ENCODE peak calls at places on chromosomes 12 and 14, in five cellular contexts. Q, S, T, G and D are unnamed samples.
A peak's percentile ranks its signal among the peaks of the same experiment; 100 is the strongest.

GRCh38 chr14:28756896-28757570 is 9.6 kb upstream of the FOXG1 start:
- DNase-seq in G (peak; percentile 53), Q (peak; percentile 52), T (no peak), S (peak; percentile 63), D (peak; percentile 52)

GRCh38 chr14:102988054-102988453 is 65.6 kb downstream of the AMN start:
- DNase-seq in S (no peak), G (no peak), T (no peak), Q (no peak), D (no peak)

GRCh38 chr14:64113279-64113678 is 180.9 kb downstream of the ESR2 start:
- DNase-seq in T (peak; percentile 49), S (no peak), G (no peak), Q (no peak), D (no peak)

GRCh38 chr12:57584690-57585089 is 6.3 kb upstream of the PIP4K2C start:
- DNase-seq in T (no peak), Q (no peak), S (no peak), G (no peak), D (no peak)

GRCh38 chr12:2489266-2489665 is 305.5 kb upstream of the FKBP4 start:
- DNase-seq in Q (no peak), G (no peak), T (no peak), S (no peak), D (no peak)

GRCh38 chr12:94594443-94594825 is 55.9 kb downstream of the TMCC3 start:
- DNase-seq in G (no peak), Q (no peak), T (no peak), S (no peak), D (no peak)

GRCh38 chr12:98758331-98758730 is 113.2 kb downstream of the APAF1 start:
- DNase-seq in S (peak; percentile 18), G (no peak), Q (peak; percentile 48), T (no peak), D (no peak)

GRCh38 chr14:69652942-69653680 is 41.7 kb downstream of the SUSD6 start:
- DNase-seq in S (no peak), G (no peak), T (no peak), Q (no peak), D (no peak)

GRCh38 chr14:56351861-56352260 is 227.7 kb upstream of the TMEM260 start:
- DNase-seq in Q (peak; percentile 47), S (peak; percentile 37), G (no peak), T (no peak), D (no peak)

GRCh38 chr12:112198120-112198733 is 72.9 kb downstream of the TRAFD1 start:
- DNase-seq in G (peak; percentile 64), T (peak; percentile 52), S (peak; percentile 73), Q (peak; percentile 41), D (peak; percentile 78)

GRCh38 chr14:72723741-72724530 is 170.0 kb downstream of the DPF3 start:
- DNase-seq in T (no peak), S (peak; percentile 82), G (no peak), Q (no peak), D (no peak)

GRCh38 chr14:35405304-35405996 is 901 bp upstream of the NFKBIA start:
- DNase-seq in S (no peak), T (no peak), G (no peak), Q (no peak), D (no peak)

GRCh38 chr14:105201928-105202513 is 20.9 kb upstream of the NUDT14 start:
- DNase-seq in S (no peak), Q (no peak), G (no peak), T (no peak), D (no peak)

GRCh38 chr14:76323331-76324050 is 52.4 kb upstream of the ESRRB start:
- DNase-seq in Q (no peak), G (no peak), T (no peak), S (no peak), D (no peak)

GRCh38 chr14:104280085-104280901 is 141.9 kb downstream of the KIF26A start:
- DNase-seq in T (no peak), S (no peak), G (no peak), Q (no peak), D (no peak)

GRCh38 chr14:92973265-92973797 is 50.4 kb downstream of the CHGA start:
- DNase-seq in T (peak; percentile 39), G (peak; percentile 72), Q (no peak), S (peak; percentile 95), D (peak; percentile 74)

GRCh38 chr12:41709463-41710285 is 435.0 kb downstream of the GXYLT1 start:
- DNase-seq in S (no peak), G (no peak), T (no peak), Q (no peak), D (no peak)

GRCh38 chr14:58107947-58108552 is 44.0 kb downstream of the ARMH4 start:
- DNase-seq in S (peak; percentile 83), T (peak; percentile 11), G (peak; percentile 34), Q (peak; percentile 76), D (peak; percentile 51)

GRCh38 chr12:104573-105081 is 38.1 kb downstream of the IQSEC3 start:
- DNase-seq in G (no peak), Q (no peak), S (no peak), T (peak; percentile 99), D (no peak)

GRCh38 chr14:94051779-94052178 is 25.6 kb downstream of the OTUB2 start:
- DNase-seq in S (no peak), G (no peak), Q (no peak), T (no peak), D (no peak)

GRCh38 chr12:71411635-71412034 is 28.0 kb upstream of the LGR5 start:
- DNase-seq in T (no peak), G (no peak), S (no peak), Q (no peak), D (no peak)

GRCh38 chr12:70648831-70649230 is 11.6 kb upstream of the PTPRB start:
- DNase-seq in G (no peak), T (no peak), Q (peak; percentile 58), S (peak; percentile 77), D (no peak)

GRCh38 chr14:100410056-100410565 is 87.0 kb downstream of the SLC25A47 start:
- DNase-seq in T (no peak), Q (peak; percentile 83), S (peak; percentile 89), G (no peak), D (no peak)

GRCh38 chr12:2364566-2365165 is 311.9 kb downstream of the CACNA1C start:
- DNase-seq in S (no peak), T (no peak), G (no peak), Q (no peak), D (no peak)

GRCh38 chr14:74893614-74894091 is 11.9 kb downstream of the DLST start:
- DNase-seq in S (no peak), T (no peak), G (no peak), Q (no peak), D (no peak)

GRCh38 chr12:114777052-114777451 is 93.1 kb upstream of the TBX3 start:
- DNase-seq in Q (peak; percentile 57), G (no peak), T (no peak), S (peak; percentile 24), D (no peak)

GRCh38 chr12:117518594-117519270 is 157.3 kb upstream of the NOS1 start:
- DNase-seq in S (no peak), G (no peak), Q (no peak), T (no peak), D (no peak)

GRCh38 chr14:102629700-102630365 is 37.4 kb downstream of the RCOR1 start:
- DNase-seq in S (no peak), G (no peak), T (no peak), Q (peak; percentile 15), D (no peak)